ENCODE peak calls at places on chromosomes 1 and 21, in six cellular contexts. X is ovary; A is HCT116; T is transverse colon; H is CD8-positive, alpha-beta memory T cell; U is keratinocyte. O is an unnamed sample.
A peak's percentile ranks its signal among the peaks of the same experiment; 100 is the strongest.

GRCh38 chr1:207152792-207153434 is 48.9 kb downstream of the C4BPA start:
- DNase-seq in U (no peak), A (peak; percentile 99), X (no peak), H (no peak), T (no peak), O (no peak)

GRCh38 chr1:114345930-114346479 is 165.0 kb downstream of the TRIM33 start:
- DNase-seq in A (no peak), H (no peak), T (no peak), U (no peak), X (peak; percentile 71), O (peak; percentile 24)

GRCh38 chr1:196193891-196194559 is 414.2 kb downstream of the KCNT2 start:
- DNase-seq in A (no peak), H (no peak), U (no peak), X (no peak), T (no peak), O (no peak)

GRCh38 chr1:215423288-215423687 is 143.8 kb upstream of the KCTD3 start:
- DNase-seq in H (no peak), U (no peak), X (no peak), T (no peak), A (no peak), O (no peak)

GRCh38 chr1:198316681-198317080 is 159.9 kb downstream of the NEK7 start:
- DNase-seq in T (no peak), X (no peak), U (no peak), H (no peak), A (no peak), O (no peak)

GRCh38 chr1:84272401-84272800 is 29.1 kb upstream of the SAMD13 start:
- DNase-seq in H (no peak), X (no peak), A (no peak), T (peak; percentile 81), U (no peak), O (peak; percentile 86)

GRCh38 chr1:54342306-54342705 is 63.9 kb downstream of the SSBP3 start:
- DNase-seq in U (no peak), X (no peak), T (peak; percentile 62), A (no peak), H (no peak), O (peak; percentile 72)

GRCh38 chr1:111140680-111140967 is 601 bp downstream of the CEPT1 start:
- DNase-seq in T (peak; percentile 64), U (peak; percentile 11), X (no peak), A (no peak), H (no peak), O (no peak)

GRCh38 chr1:16392740-16393139 is 25.7 kb downstream of the SZRD1 start:
- DNase-seq in T (no peak), U (no peak), H (no peak), X (no peak), A (no peak), O (no peak)

GRCh38 chr1:205396972-205397616 is 24.8 kb downstream of the LEMD1 start:
- DNase-seq in H (peak; percentile 47), A (peak; percentile 77), U (peak; percentile 21), X (no peak), T (peak; percentile 19), O (peak; percentile 28)

GRCh38 chr1:89939693-89940438 is 55.0 kb upstream of the ZNF326 start:
- DNase-seq in H (no peak), A (no peak), X (no peak), T (no peak), U (no peak), O (no peak)

GRCh38 chr1:236605030-236605806 is 902 bp upstream of the HEATR1 start:
- DNase-seq in T (no peak), U (no peak), H (no peak), X (peak; percentile 36), A (no peak), O (no peak)

GRCh38 chr21:41567901-41568510 is 60.0 kb upstream of the TMPRSS2 start:
- DNase-seq in X (no peak), T (no peak), H (no peak), U (no peak), A (no peak), O (no peak)

GRCh38 chr1:169892819-169893644 is 664 bp downstream of the SCYL3 start:
- DNase-seq in H (no peak), X (peak; percentile 76), T (peak; percentile 42), A (no peak), U (no peak), O (peak; percentile 39)

GRCh38 chr1:187033721-187034120 is 205.0 kb downstream of the PLA2G4A start:
- DNase-seq in T (no peak), H (no peak), U (no peak), A (no peak), X (no peak), O (no peak)

GRCh38 chr1:225465793-225466517 is 38.1 kb upstream of the LBR start:
- DNase-seq in H (no peak), T (no peak), A (no peak), X (no peak), U (no peak), O (no peak)

GRCh38 chr1:2556277-2557145 is at the start of gene TNFRSF14:
- DNase-seq in A (no peak), T (peak; percentile 84), X (peak; percentile 69), H (peak; percentile 79), U (no peak), O (peak; percentile 84)

DNA sequence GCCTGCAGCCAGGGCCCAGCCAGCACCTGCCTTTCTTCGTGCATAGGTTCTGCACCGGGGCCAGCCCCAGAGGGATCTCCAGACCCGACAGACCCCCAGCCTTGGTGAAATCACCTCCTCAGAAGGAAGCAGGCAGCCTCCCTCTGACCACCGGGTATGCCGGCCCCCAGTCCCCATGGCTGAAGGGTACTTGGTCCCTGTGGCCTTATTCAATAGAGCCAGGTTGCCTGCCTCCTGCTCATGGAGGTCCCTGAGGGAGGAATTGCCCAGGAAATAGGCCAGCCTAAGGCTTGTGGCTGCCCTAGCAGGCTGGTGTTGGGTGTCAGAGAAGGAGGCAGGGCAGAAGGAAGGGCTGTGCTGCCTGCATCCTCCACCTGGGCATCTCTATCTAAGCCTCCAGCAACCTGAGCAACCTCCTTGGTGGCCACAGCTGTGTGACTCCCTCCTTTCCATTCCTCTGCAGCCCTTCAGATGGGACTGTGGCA is 338.2 kb upstream of the VAMP3 start:
- DNase-seq in X (no peak), H (no peak), A (no peak), T (no peak), U (no peak), O (no peak)
- H3K4me1 ChIP-seq in X (no peaks in the 10 kb centered on the region), H (no peaks in the 10 kb centered on the region), A (no peaks in the 10 kb centered on the region), T (no peaks in the 10 kb centered on the region), U (no peaks in the 10 kb centered on the region), O (no peaks in the 10 kb centered on the region)

GRCh38 chr1:27597511-27598216 is 6.3 kb downstream of the AHDC1 start:
- DNase-seq in U (no peak), A (no peak), X (no peak), T (no peak), H (no peak), O (no peak)

GRCh38 chr1:27598902-27599528 is 4.9 kb downstream of the AHDC1 start:
- DNase-seq in X (peak; percentile 82), H (no peak), T (peak; percentile 48), U (no peak), A (no peak), O (peak; percentile 46)

GRCh38 chr1:27597036-27597435 is 6.9 kb downstream of the AHDC1 start:
- DNase-seq in H (no peak), T (no peak), U (no peak), X (no peak), A (no peak), O (no peak)

GRCh38 chr1:27599605-27600499 is 4.1 kb downstream of the AHDC1 start:
- DNase-seq in A (no peak), X (no peak), T (no peak), U (no peak), H (no peak), O (no peak)

DNA sequence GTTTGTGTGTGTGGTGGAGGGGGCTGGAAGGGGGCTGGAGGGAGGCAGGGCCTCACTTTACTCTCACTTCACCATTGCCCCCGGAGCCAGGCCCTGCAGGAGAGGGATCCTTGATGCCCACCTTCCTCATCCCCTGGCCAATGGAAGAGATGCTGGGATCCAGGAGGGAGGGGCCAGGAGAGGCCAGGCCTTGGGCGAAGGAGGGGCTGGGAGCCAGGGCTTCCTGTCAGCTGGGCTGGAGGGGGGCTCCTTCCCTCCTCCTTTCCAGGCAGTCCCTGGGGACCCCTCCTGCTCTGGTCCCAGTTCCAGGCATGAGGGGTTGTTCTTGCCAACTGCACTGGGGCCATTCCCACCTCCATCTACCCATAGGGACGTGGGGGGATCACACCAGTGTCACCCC is 5.7 kb downstream of the AHDC1 start:
- DNase-seq in H (no peak), X (peak; percentile 79), A (no peak), U (no peak), T (no peak), O (no peak)
- H3K4me3 ChIP-seq in H (no peak overlapping the region), X (no peak overlapping the region), A (no peak overlapping the region), U (no peak overlapping the region), T (no peak overlapping the region), O (no peak overlapping the region)

GRCh38 chr1:64909021-64909420 is 57.3 kb downstream of the JAK1 start:
- DNase-seq in T (no peak), U (no peak), X (no peak), A (no peak), H (no peak), O (no peak)
- H3K4me1 ChIP-seq in T (peaks cover 14% of the 10 kb centered on the region), U (no peaks in the 10 kb centered on the region), X (peaks cover 23% of the 10 kb centered on the region), A (peaks cover 21% of the 10 kb centered on the region), H (peaks cover 74% of the 10 kb centered on the region), O (no peaks in the 10 kb centered on the region)

DNA sequence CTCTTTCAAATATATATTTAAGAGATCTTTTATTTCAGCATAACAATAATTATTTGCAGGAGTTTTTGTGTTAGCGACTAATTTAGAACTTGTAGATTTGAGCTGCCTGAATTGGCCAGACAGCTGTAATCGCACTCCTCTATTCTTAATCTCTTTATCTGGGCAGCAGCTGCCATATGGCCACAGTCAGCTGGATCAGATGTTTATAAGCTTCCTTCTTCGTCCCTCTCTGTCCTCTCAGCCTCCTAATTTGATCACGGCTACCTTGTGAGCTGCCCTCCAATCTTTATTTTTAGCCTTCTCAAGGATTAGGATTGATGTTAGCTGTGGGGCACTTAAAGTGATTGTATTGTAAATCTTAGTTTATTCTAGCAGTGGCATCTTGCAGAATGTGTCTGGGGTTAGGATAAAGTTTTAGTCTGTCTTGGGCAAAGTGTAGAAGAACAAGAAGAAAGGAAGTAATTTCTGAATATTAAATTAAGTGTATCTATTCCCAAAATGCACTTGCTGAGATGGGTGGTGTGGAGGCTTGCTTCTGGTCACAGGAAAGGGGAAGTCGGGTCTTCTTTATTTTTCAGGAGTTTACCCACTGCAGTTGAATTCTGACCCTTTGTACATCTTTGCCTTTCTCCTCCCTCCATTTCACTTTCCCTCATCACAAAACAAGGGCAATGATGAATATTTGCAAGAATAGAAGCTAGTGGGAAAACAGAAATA is 1.1 kb downstream of the ZBTB18 start:
- DNase-seq in U (no peak), H (no peak), X (no peak), A (no peak), T (no peak), O (no peak)
- H3K4me3 ChIP-seq in U (no peak overlapping the region), H (no peak overlapping the region), X (no peak overlapping the region), A (no peak overlapping the region), T (no peak overlapping the region), O (no peak overlapping the region)

O was measured in colonic mucosa.